ENCODE peak calls at places on chromosome 3, in four cellular contexts. B, X, P and Y are unnamed samples.

GRCh38 chr3:175956964-175957363 is 1097.8 kb downstream of the NAALADL2 start:
- DNase-seq in X (no peak), P (no peak), B (no peak), Y (peak; percentile 14)

GRCh38 chr3:186909078-186909853 is 21.1 kb upstream of the ST6GAL1 start:
- DNase-seq in X (peak; percentile 37), P (no peak), B (peak; percentile 90), Y (no peak)

GRCh38 chr3:71078723-71079525 is 504.6 kb downstream of the FOXP1 start:
- DNase-seq in B (no peak), P (no peak), X (no peak), Y (no peak)

GRCh38 chr3:49462222-49462621 is 7.8 kb upstream of the DAG1 start:
- DNase-seq in X (peak; percentile 60), P (no peak), B (peak; percentile 75), Y (no peak)

GRCh38 chr3:196941846-196942225 is 492 bp downstream of the NCBP2 start:
- DNase-seq in X (no peak), B (peak; percentile 77), P (no peak), Y (peak; percentile 11)

GRCh38 chr3:56219894-56220805 is 248.1 kb downstream of the ERC2 start:
- DNase-seq in P (no peak), X (no peak), B (no peak), Y (no peak)

GRCh38 chr3:41295740-41296139 is 96.4 kb downstream of the CTNNB1 start:
- DNase-seq in B (no peak), X (no peak), P (no peak), Y (no peak)

GRCh38 chr3:10334461-10334860 is 13.5 kb upstream of the SEC13 start:
- DNase-seq in B (peak; percentile 62), X (no peak), P (no peak), Y (peak; percentile 45)

GRCh38 chr3:154182975-154183374 is 61.8 kb downstream of the ARHGEF26 start:
- DNase-seq in B (no peak), X (no peak), P (no peak), Y (no peak)

GRCh38 chr3:56654460-56654859 is 28.6 kb downstream of the TASOR start:
- DNase-seq in X (no peak), P (no peak), B (no peak), Y (no peak)

GRCh38 chr3:134331811-134332199 is 42.4 kb downstream of the AMOTL2 start:
- DNase-seq in P (no peak), B (no peak), X (no peak), Y (no peak)

GRCh38 chr3:134334231-134334900 is 39.9 kb downstream of the AMOTL2 start:
- DNase-seq in X (no peak), P (no peak), B (no peak), Y (no peak)

GRCh38 chr3:134332344-134332743 is 41.9 kb downstream of the AMOTL2 start:
- DNase-seq in B (no peak), P (no peak), X (no peak), Y (no peak)

GRCh38 chr3:134334901-134335280 is 39.4 kb downstream of the AMOTL2 start:
- DNase-seq in X (no peak), B (no peak), P (no peak), Y (no peak)

GRCh38 chr3:134333522-134334181 is 40.6 kb downstream of the AMOTL2 start:
- DNase-seq in X (peak; percentile 45), B (no peak), P (no peak), Y (peak; percentile 42)
- TF ChIP-seq FOXK2 in X (no peak), B (no peak), P (no peak), Y (no peak)

DNA sequence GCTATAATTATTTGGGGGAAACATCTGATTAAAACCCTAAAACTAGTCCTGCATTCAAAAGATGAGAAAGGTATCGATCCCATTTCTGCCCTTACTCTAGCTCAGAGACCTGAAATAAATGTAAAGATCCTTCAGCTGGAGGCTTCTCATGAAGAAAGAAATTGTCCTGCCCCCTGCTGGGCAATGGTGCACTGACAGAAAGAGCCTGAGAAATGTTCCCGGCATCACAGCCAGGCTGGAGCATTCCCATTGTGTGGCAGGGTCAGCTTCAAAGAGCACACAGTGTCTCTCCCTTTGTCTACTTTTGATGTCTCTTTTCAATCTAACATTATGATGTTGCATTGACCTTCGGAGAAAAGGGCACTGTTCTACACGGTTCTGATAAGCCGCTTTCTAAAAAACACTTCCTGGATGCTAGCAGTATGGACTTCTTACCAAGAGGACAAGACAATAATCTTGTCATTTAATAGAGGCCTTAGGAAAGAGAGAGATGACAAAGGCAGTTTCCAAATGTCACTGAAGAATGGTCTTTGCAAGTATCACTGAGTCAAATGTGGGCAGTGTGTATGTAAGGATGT is 287.5 kb downstream of the MAGI1 start:
- DNase-seq in P (no peak), B (peak; percentile 59), X (peak; percentile 47), Y (peak; percentile 63)
- TF ChIP-seq FOXK2 in P (no peak), B (no peak), X (no peak), Y (no peak)

DNA sequence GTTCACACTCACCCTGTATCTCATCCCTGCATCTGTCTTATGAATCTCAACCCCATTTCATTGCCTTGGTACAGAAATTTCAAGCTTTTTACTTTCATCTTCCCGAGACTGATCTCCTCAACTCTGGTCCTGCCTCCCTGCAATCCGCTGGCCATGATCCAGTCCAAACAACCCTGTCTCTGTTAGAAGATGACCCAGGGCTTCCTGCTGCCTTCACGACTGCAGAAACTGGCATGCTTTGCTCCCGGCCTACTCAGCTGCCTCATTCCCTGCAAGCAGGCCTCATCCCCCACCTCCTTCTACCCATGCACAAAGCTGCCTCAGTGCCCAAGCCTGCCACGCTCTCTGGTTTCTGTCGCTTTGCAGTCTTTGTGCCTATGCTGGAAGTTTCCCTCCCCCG is 12.4 kb downstream of the HES1 start:
- DNase-seq in B (no peak), X (no peak), P (no peak), Y (no peak)
- TF ChIP-seq FOXK2 in B (no peak), X (no peak), P (no peak), Y (no peak)

GRCh38 chr3:161224786-161225185 is 3.7 kb downstream of the NMD3 start:
- DNase-seq in X (no peak), P (no peak), B (no peak), Y (no peak)
- TF ChIP-seq FOXK2 in X (no peak), P (no peak), B (no peak), Y (no peak)